ENCODE peak calls at places on chromosomes 7 and 10, in five cellular contexts. Z is AG10803; T is CD4-positive, alpha-beta T cell; E is GM12891; U is nephron progenitor cell. G is an unnamed sample.

GRCh38 chr10:127243490-127244272 is 47.3 kb upstream of the INSYN2A start:
- DNase-seq in Z (peak; percentile 31), T (peak; percentile 11), E (no peak), U (peak; percentile 66), G (peak; percentile 17)

GRCh38 chr10:521844-522243 is 167.6 kb downstream of the DIP2C start:
- DNase-seq in Z (no peak), T (no peak), E (no peak), U (no peak), G (no peak)

GRCh38 chr10:123427386-123427785 is 238.8 kb upstream of the GPR26 start:
- DNase-seq in Z (no peak), T (no peak), E (no peak), U (no peak), G (no peak)

GRCh38 chr7:90629306-90629918 is 33.3 kb downstream of the CDK14 start:
- DNase-seq in Z (peak; percentile 58), T (no peak), E (no peak), U (no peak), G (peak; percentile 53)

GRCh38 chr7:7181519-7182155 is 707 bp upstream of the C1GALT1 start:
- DNase-seq in Z (peak; percentile 34), T (peak; percentile 28), E (peak; percentile 22), U (peak; percentile 9), G (peak; percentile 46)

GRCh38 chr7:43586251-43586900 is 3.5 kb downstream of the STK17A start:
- DNase-seq in Z (peak; percentile 51), T (no peak), E (no peak), U (no peak), G (peak; percentile 89)

GRCh38 chr10:122149138-122149606 is 121.9 kb upstream of the BTBD16 start:
- DNase-seq in Z (peak; percentile 43), T (no peak), E (no peak), U (no peak), G (no peak)

GRCh38 chr10:119540038-119540437 is 2.5 kb downstream of the RGS10 start:
- DNase-seq in Z (no peak), T (no peak), E (no peak), U (no peak), G (no peak)

GRCh38 chr7:43195768-43196167 is 83.3 kb downstream of the HECW1 start:
- DNase-seq in Z (no peak), T (no peak), E (no peak), U (no peak), G (no peak)

GRCh38 chr7:29612596-29612995 is 49.0 kb downstream of the PRR15 start:
- DNase-seq in Z (peak; percentile 88), T (no peak), E (no peak), U (no peak), G (no peak)

GRCh38 chr7:19972872-19973271 is 199.5 kb upstream of the TMEM196 start:
- DNase-seq in Z (no peak), T (no peak), E (no peak), U (no peak), G (no peak)

GRCh38 chr10:123935680-123936079 is 44.1 kb upstream of the CPXM2 start:
- DNase-seq in Z (no peak), T (no peak), E (no peak), U (no peak), G (no peak)

GRCh38 chr7:69811682-69812344 is 213.5 kb downstream of the AUTS2 start:
- DNase-seq in Z (no peak), T (no peak), E (no peak), U (no peak), G (no peak)

GRCh38 chr7:103857435-103857834 is 132.0 kb downstream of the RELN start:
- DNase-seq in Z (no peak), T (no peak), E (no peak), U (no peak), G (no peak)

GRCh38 chr7:1460757-1461639 is 1.7 kb upstream of the MICALL2 start:
- DNase-seq in Z (peak; percentile 73), T (no peak), E (no peak), U (no peak), G (peak; percentile 3)

GRCh38 chr7:27946351-27946750 is 206.4 kb downstream of the TAX1BP1 start:
- DNase-seq in Z (no peak), T (no peak), E (no peak), U (no peak), G (no peak)

GRCh38 chr7:88306590-88307048 is at the start of gene STEAP4:
- DNase-seq in Z (peak; percentile 46), T (no peak), E (no peak), U (peak; percentile 62), G (no peak)

GRCh38 chr10:60958892-60959601 is 15.1 kb upstream of the RHOBTB1 start:
- DNase-seq in Z (peak; percentile 70), T (no peak), E (no peak), U (no peak), G (no peak)

GRCh38 chr10:23540401-23540800 is 101.5 kb downstream of the OTUD1 start:
- DNase-seq in Z (no peak), T (peak; percentile 17), E (no peak), U (no peak), G (no peak)

GRCh38 chr7:75835688-75836285 is 22.2 kb upstream of the CCL24 start:
- DNase-seq in Z (no peak), T (no peak), E (no peak), U (no peak), G (no peak)

GRCh38 chr10:74189999-74190421 is 39.0 kb downstream of the ADK start:
- DNase-seq in Z (peak; percentile 96), T (peak; percentile 12), E (no peak), U (no peak), G (peak; percentile 50)

GRCh38 chr10:69801094-69801433 is 642 bp upstream of the COL13A1 start:
- DNase-seq in Z (peak; percentile 38), T (peak; percentile 2), E (peak; percentile 60), U (peak; percentile 78), G (peak; percentile 45)

G was measured in RCC 7860.